ENCODE peak calls at places on chromosomes 5 and 9, in ten cellular contexts. A, B, J, V, N, I, K, U, M and O are unnamed samples. For H3K27me3, the result is how much of the 10 kb centered on the place peaks cover.

GRCh38 chr5:118326496-118327045 is 661.8 kb downstream of the DTWD2 start:
- DNase-seq in U (no peak), B (no peak), J (peak), I (peak), V (peak), A (no peak), K (no peak), N (no peak), M (no peak), O (no peak)

GRCh38 chr5:95667219-95667618 is 15.6 kb downstream of the SPATA9 start:
- DNase-seq in A (no peak), K (no peak), U (no peak), J (no peak), M (no peak), B (no peak), I (no peak), N (no peak), V (no peak), O (no peak)

GRCh38 chr5:16742938-16743337 is 126.1 kb upstream of the RETREG1 start:
- DNase-seq in U (no peak), A (no peak), B (no peak), J (peak), M (no peak), I (no peak), V (peak), K (no peak), N (peak), O (no peak)

GRCh38 chr5:6236858-6237481 is 141.4 kb downstream of the MED10 start:
- DNase-seq in J (no peak), A (no peak), I (no peak), K (no peak), M (no peak), U (no peak), B (no peak), V (no peak), N (no peak), O (no peak)

GRCh38 chr9:78932849-78933627 is 636.1 kb downstream of the PSAT1 start:
- DNase-seq in U (no peak), N (peak), M (no peak), J (peak), K (no peak), V (peak), A (no peak), B (no peak), I (peak), O (no peak)

GRCh38 chr5:63401434-63402046 is 560.7 kb downstream of the HTR1A start:
- DNase-seq in J (peak), B (peak), K (no peak), I (peak), U (no peak), M (peak), N (peak), V (peak), A (no peak), O (no peak)

GRCh38 chr9:21761309-21761901 is 41.0 kb upstream of the MTAP start:
- DNase-seq in I (no peak), U (no peak), A (no peak), J (no peak), V (peak), N (peak), B (no peak), K (no peak), M (no peak), O (no peak)

GRCh38 chr5:133260715-133261114 is 208.9 kb downstream of the HSPA4 start:
- DNase-seq in V (no peak), J (no peak), I (no peak), U (no peak), K (no peak), B (no peak), A (no peak), N (no peak), M (no peak), O (no peak)

GRCh38 chr5:8676731-8677130 is 807.8 kb downstream of the MTRR start:
- DNase-seq in A (no peak), N (peak), J (no peak), U (no peak), M (no peak), K (no peak), B (no peak), I (no peak), V (no peak), O (no peak)

DNA sequence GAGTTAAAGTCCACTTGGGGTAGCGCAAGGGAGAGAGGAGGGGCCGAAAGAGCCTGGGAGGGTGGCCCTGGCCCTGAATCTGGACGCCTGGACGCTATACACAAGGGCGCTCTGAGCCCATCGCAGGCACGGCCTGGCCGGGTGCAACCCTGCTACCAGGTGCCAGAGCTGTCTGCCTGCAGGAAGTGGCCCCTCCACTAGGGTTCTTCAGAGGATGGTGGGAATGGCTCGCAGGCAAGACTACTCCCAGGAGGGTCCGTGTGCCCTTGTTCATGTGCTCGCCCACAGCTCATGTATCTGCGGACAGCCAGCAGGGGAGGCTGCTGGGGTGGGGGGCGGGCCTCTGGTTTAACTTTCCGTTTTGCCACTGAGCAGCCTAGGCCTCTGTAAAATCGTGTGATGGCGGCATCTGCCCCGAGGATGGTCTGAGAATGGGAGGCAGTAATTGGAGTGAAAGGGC is 1.4 kb upstream of the NKD2 start:
- DNase-seq in I (no peak), A (no peak), M (no peak), K (no peak), V (no peak), J (no peak), U (no peak), N (no peak), B (peak), O (no peak)
- H3K27me3 ChIP-seq in I (under half), A (half or more), M (half or more), K (under half), V (half or more), J (half or more), U (under half), N (half or more), B (half or more), O (under half)

GRCh38 chr5:38321978-38322377 is 63.6 kb downstream of the EGFLAM start:
- DNase-seq in J (no peak), U (no peak), N (no peak), A (no peak), M (no peak), I (no peak), K (no peak), V (no peak), B (no peak), O (no peak)
- H3K27me3 ChIP-seq in J (under half), U (under half), N (under half), A (under half), M (under half), I (under half), K (under half), V (under half), B (under half), O (under half)

GRCh38 chr5:180596115-180596667 is 4.9 kb upstream of the SCGB3A1 start:
- DNase-seq in J (no peak), A (no peak), B (no peak), U (no peak), M (no peak), K (no peak), I (no peak), N (no peak), V (no peak), O (no peak)
- H3K27me3 ChIP-seq in J (under half), A (under half), B (under half), U (under half), M (under half), K (under half), I (under half), N (under half), V (under half), O (under half)

GRCh38 chr9:77023726-77024125 is 4.3 kb downstream of the FOXB2 start:
- DNase-seq in V (no peak), N (no peak), U (no peak), I (no peak), B (no peak), A (no peak), J (no peak), M (no peak), K (no peak), O (no peak)

GRCh38 chr9:77021928-77022782 is 2.7 kb downstream of the FOXB2 start:
- DNase-seq in B (no peak), I (no peak), N (no peak), V (no peak), M (peak), A (no peak), K (no peak), U (no peak), J (no peak), O (no peak)

GRCh38 chr9:77022783-77023440 is 3.5 kb downstream of the FOXB2 start:
- DNase-seq in A (no peak), V (no peak), M (peak), J (no peak), B (no peak), N (no peak), I (no peak), K (no peak), U (no peak), O (no peak)

GRCh38 chr9:77028478-77028877 is 9.0 kb downstream of the FOXB2 start:
- DNase-seq in A (no peak), M (no peak), U (no peak), I (no peak), B (no peak), K (no peak), V (no peak), N (no peak), J (no peak), O (no peak)

DNA sequence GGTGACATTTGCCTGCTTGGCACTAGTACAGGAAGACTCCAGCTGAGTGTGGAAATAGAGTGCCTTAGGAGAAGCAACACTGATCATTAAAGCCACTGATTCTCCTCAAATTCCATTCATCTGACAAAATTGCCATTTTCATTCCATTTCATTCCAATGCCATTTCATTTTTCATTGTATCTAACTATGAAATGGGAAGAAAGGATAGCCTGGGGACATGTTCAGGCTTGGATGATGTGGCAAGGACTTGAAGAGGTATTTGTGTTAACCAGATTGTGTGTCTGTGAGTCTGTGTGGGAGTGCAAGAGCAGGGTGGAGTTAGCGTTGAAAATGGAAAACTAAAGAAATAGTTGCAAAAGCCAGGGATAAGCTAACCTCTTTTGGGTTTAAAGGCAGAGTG is 5.7 kb downstream of the FOXB2 start:
- DNase-seq in U (no peak), N (no peak), B (no peak), V (no peak), K (no peak), M (no peak), A (no peak), I (peak), J (no peak), O (no peak)
- H3K27me3 ChIP-seq in U (under half), N (under half), B (under half), V (half or more), K (under half), M (half or more), A (half or more), I (under half), J (under half), O (under half)

GRCh38 chr5:38640012-38640395 is 83.6 kb upstream of the LIFR start:
- DNase-seq in I (peak), A (no peak), U (no peak), K (no peak), J (no peak), B (no peak), M (no peak), V (peak), N (no peak), O (no peak)

GRCh38 chr5:38641003-38641402 is 84.6 kb upstream of the LIFR start:
- DNase-seq in V (peak), U (no peak), B (no peak), K (no peak), I (peak), N (no peak), M (no peak), J (no peak), A (no peak), O (no peak)

GRCh38 chr5:38645508-38645907 is 89.1 kb upstream of the LIFR start:
- DNase-seq in M (no peak), V (no peak), J (no peak), N (no peak), K (no peak), I (no peak), B (no peak), A (no peak), U (no peak), O (no peak)

GRCh38 chr5:38639377-38640011 is 83.0 kb upstream of the LIFR start:
- DNase-seq in M (no peak), U (no peak), V (no peak), B (no peak), A (no peak), K (no peak), I (no peak), J (no peak), N (no peak), O (no peak)

DNA sequence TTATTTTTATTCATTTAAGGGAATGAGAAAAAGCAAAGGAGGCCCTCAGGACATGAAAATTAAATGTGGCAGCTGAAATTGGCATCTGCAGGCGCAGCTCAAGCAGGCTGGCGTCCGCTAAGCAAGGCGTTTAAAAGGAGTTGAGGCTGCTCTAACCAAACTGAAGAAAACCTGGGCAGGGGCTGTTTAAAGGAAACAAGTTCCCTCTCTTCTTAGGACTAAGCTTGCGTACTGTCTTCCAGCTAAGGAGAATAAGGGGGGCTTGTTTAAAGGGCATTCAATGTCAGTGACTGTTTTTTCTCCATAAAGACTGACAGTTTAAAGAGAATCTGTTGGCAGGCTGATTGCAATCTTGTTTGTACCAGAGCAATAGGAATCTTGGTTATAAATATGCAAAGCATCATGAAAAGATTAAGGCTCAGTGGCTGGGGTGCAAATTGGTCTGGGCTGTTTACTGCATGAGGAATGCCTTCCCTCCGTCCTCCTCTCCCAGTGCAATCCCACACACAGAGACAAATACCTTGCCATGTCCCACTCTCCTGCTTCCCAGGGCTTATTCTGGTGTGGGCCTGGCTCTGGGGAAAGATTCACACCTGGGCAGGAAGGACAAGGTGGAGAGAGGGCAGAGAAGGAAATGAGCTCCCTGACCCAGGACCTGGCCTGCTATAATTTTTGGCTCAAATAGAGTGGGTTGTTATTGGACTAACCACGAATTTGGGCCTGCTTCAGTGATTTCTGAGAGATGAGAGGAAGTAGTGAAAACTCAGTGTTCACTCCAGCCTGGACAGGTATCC is 85.9 kb upstream of the LIFR start:
- DNase-seq in B (no peak), J (no peak), K (no peak), U (no peak), N (no peak), A (no peak), V (no peak), I (no peak), M (no peak), O (no peak)
- H3K27me3 ChIP-seq in B (under half), J (under half), K (under half), U (under half), N (under half), A (under half), V (under half), I (under half), M (under half), O (under half)

GRCh38 chr9:130394814-130395470 is 49.8 kb upstream of the ASS1 start:
- DNase-seq in J (no peak), K (no peak), V (no peak), N (no peak), U (no peak), M (no peak), I (no peak), B (no peak), A (no peak), O (no peak)
- H3K27me3 ChIP-seq in J (under half), K (under half), V (under half), N (under half), U (under half), M (under half), I (under half), B (under half), A (under half), O (under half)

GRCh38 chr9:134243778-134244467 is 79.6 kb upstream of the RNU6ATAC start:
- DNase-seq in U (no peak), J (no peak), N (peak), V (no peak), B (no peak), K (no peak), M (no peak), I (peak), A (peak), O (no peak)
- H3K27me3 ChIP-seq in U (under half), J (under half), N (under half), V (under half), B (under half), K (under half), M (under half), I (under half), A (under half), O (under half)